ENCODE peak calls at places on chromosomes 11 and 22, in six cellular contexts. Y is lower lobe of right lung; X is GM23248; W is brain microvascular endothelial cell; N is Panc1; Z is CD4-positive, alpha-beta T cell. P is an unnamed sample.

GRCh38 chr11:61923166-61924015 is 6.0 kb upstream of the RAB3IL1 start:
- DNase-seq in N (no peak), X (peak; percentile 72), W (peak; percentile 52), Z (no peak), Y (no peak), P (peak; percentile 34)

GRCh38 chr22:20312396-20313191 is 7.3 kb downstream of the DGCR6L start:
- DNase-seq in Z (no peak), N (no peak), Y (peak; percentile 39), X (no peak), W (no peak), P (no peak)

GRCh38 chr11:128831781-128832497 is 35.2 kb downstream of the KCNJ1 start:
- DNase-seq in X (no peak), Y (no peak), W (no peak), N (no peak), Z (no peak), P (no peak)

GRCh38 chr11:116852261-116853125 is 15.1 kb upstream of the APOA1 start:
- DNase-seq in Y (no peak), W (no peak), Z (no peak), N (no peak), X (peak; percentile 53), P (no peak)

GRCh38 chr22:20946080-20946986 is 20.7 kb upstream of the AIFM3 start:
- DNase-seq in N (no peak), Y (no peak), Z (no peak), X (peak; percentile 60), W (peak; percentile 49), P (no peak)

GRCh38 chr22:38233427-38233826 is 31.6 kb downstream of the MAFF start:
- DNase-seq in N (no peak), W (no peak), Z (no peak), Y (no peak), X (peak; percentile 32), P (no peak)

GRCh38 chr22:37267661-37268413 is 14.5 kb upstream of the CYTH4 start:
- DNase-seq in N (no peak), Y (peak; percentile 42), X (no peak), Z (no peak), W (no peak), P (no peak)

GRCh38 chr11:111633756-111634362 is 31.6 kb downstream of the SIK2 start:
- DNase-seq in W (peak; percentile 9), Z (no peak), Y (no peak), N (no peak), X (peak; percentile 49), P (no peak)

GRCh38 chr11:96237759-96238158 is 105.2 kb downstream of the MAML2 start:
- DNase-seq in N (no peak), X (no peak), Z (no peak), Y (no peak), W (no peak), P (no peak)

GRCh38 chr22:39510529-39511149 is 8.5 kb downstream of the MIEF1 start:
- DNase-seq in X (no peak), Y (no peak), N (no peak), W (no peak), Z (no peak), P (no peak)

GRCh38 chr22:22038178-22038880 is 55.7 kb upstream of the TOP3B start:
- DNase-seq in Z (no peak), W (no peak), N (no peak), Y (no peak), X (no peak), P (no peak)

GRCh38 chr22:43848366-43849171 is 13.7 kb downstream of the SULT4A1 start:
- DNase-seq in X (peak; percentile 53), Y (no peak), N (no peak), Z (no peak), W (no peak), P (no peak)

GRCh38 chr22:30238136-30238535 is 8.4 kb downstream of the LIF start:
- DNase-seq in W (no peak), N (no peak), Z (no peak), Y (no peak), X (no peak), P (no peak)

GRCh38 chr11:10351768-10352641 is 47.1 kb downstream of the ADM start:
- DNase-seq in W (peak; percentile 91), Z (no peak), Y (no peak), N (peak; percentile 81), X (peak; percentile 93), P (peak; percentile 80)

GRCh38 chr11:130070109-130070828 is 575 bp downstream of the APLP2 start:
- DNase-seq in Z (peak; percentile 32), X (peak; percentile 71), W (no peak), Y (peak; percentile 65), N (no peak), P (no peak)

GRCh38 chr22:37370306-37370979 is 56.8 kb downstream of the ELFN2 start:
- DNase-seq in X (no peak), N (no peak), Z (no peak), Y (peak; percentile 76), W (no peak), P (no peak)

GRCh38 chr22:20064545-20065262 is 15.3 kb upstream of the DGCR8 start:
- DNase-seq in N (no peak), Y (no peak), Z (no peak), W (no peak), X (no peak), P (no peak)

GRCh38 chr22:46748948-46749681 is 11.1 kb upstream of the CERK start:
- DNase-seq in Y (no peak), Z (peak; percentile 82), X (peak; percentile 73), W (no peak), N (no peak), P (no peak)

GRCh38 chr11:115919341-115920086 is 415.3 kb upstream of the CADM1 start:
- DNase-seq in N (no peak), X (no peak), W (no peak), Z (no peak), Y (no peak), P (no peak)

DNA sequence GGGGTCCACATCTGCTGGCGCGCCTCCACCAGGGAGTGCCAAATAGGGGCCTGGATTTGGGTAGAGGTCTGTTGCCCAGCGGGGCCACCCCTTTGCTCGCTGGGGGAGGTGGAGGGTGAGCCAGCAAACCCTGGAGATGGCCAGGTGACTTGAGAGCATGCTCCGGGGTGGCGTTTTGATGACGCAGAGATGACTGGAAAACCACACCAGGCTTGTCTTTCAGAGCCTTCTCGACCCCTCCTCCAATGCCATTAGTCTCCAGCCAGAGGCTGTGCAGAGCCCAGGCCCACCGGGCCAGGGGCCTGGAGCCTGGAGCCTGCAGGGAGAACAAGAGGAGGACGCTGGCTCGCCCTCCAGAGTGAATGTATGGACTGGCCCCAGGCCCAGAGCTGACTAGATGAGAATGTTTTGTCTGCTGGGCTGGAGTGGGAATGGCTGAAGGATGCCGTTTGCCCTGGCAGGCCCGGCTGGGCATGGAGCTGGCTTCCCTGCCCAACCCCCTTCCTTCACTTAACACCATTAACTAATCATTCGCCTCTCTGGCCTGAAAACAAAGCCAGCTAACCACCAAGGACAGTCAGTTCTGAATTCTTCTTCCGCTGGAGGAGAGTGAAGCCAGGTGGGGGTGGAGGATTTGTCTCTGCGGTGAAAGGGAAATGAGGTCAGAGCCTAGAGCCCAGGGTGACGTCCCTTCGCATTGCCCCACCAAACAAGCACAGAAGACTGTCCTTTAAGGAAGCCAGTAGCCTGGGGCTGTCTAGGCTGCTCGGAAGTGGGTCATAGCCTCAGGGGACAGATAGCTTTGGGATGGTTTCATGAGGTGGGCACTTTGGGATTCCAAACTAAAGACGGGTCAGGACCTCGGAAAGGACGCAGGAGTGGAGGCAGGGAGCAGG is 1.6 kb upstream of the MCAM start:
- DNase-seq in Z (no peak), Y (no peak), X (peak; percentile 84), W (peak; percentile 60), N (no peak), P (no peak)
- H3K27ac ChIP-seq in Z (no peak overlapping the region), Y (peak overlapping the region; percentile 90), X (peak overlapping the region; percentile 62), W (no peak overlapping the region), N (peak overlapping the region; percentile 78), P (peak overlapping the region; percentile 87)

DNA sequence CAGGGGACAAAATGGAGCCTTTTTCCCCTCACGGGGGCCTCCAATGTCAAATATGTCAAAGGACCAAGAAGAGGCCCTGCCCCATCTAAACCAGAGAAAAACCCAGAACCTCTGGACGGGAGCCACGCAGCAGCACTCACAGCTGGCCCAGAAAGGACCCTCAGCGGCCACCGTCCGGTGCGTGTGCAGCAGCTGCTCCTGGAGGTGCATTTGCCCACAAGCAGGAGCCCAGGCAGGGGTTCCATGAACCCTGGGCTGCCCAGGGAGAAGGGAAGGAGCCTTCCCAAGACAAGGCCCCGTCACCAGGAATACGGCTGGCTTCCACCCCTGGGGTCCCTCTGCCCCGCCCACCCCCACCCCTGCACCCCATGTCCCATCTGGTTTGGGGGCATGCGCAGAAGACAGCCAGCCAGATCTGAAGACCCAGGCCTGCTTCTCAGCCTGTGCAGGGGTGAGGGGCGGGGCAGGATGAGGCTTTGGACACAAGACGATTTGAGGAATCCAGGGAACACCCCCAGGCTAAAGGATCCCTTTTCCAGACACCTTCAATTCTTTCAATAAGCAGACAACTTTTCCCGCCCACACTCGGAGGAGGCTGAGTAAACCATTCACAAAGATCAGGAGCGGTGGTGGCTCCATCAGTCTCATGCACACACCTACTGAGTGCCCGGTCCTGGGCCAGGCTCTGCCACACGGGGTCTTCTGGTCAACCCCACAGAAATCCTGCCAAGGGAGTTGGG is 423.0 kb downstream of the SHANK2 start:
- DNase-seq in X (no peak), W (no peak), Y (no peak), Z (no peak), N (no peak), P (no peak)
- H3K27me3 ChIP-seq in X (peaks cover 30% of the 10 kb centered on the region), W (peaks cover 18% of the 10 kb centered on the region), Y (peaks cover 20% of the 10 kb centered on the region), Z (peaks cover 17% of the 10 kb centered on the region), N (peaks cover 24% of the 10 kb centered on the region), P (peaks cover 3% of the 10 kb centered on the region)

DNA sequence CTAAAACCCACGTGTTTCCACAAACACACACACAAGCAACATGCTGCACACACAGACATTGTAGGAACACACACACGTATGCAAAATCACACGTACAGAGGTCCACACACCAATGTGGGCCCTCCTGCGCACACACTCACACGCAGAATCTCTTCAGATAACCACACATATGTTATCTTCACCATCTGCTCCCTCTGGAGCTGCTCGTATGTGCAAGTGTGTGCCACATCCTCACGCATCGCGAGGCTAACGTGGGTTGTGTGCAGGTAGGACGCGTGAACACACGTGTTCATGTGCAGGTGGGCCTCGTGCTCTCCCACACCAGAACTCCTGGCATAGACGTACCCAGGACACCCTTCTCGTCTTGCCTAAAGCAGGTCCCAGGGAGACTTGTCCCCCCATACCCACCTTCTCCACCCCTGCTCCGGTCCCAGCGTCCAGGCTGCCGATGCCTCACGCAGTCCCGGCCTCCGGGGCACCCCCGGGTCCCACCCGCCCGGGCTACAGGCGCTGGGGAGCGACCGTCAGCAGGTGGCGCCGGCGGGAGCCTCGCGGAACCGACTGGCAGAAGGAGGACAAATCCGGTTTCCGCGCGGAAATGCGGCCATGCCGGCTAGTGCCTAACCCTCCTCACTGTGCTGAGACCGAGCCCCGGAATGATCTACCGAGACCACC is 10.3 kb upstream of the IGSF9B start:
- DNase-seq in Y (no peak), Z (peak; percentile 62), N (no peak), W (no peak), X (peak; percentile 40), P (no peak)
- H3K27ac ChIP-seq in Y (no peak overlapping the region), Z (no peak overlapping the region), N (no peak overlapping the region), W (no peak overlapping the region), X (no peak overlapping the region), P (no peak overlapping the region)

GRCh38 chr22:50601669-50602337 is 1.2 kb downstream of the MAPK8IP2 start:
- DNase-seq in N (no peak), Z (no peak), Y (no peak), W (no peak), X (peak; percentile 35), P (no peak)

GRCh38 chr22:50600541-50600940 is at the start of gene MAPK8IP2:
- DNase-seq in Z (no peak), N (no peak), Y (no peak), W (no peak), X (no peak), P (no peak)

GRCh38 chr22:50600967-50601668 is 525 bp downstream of the MAPK8IP2 start:
- DNase-seq in X (no peak), Y (no peak), N (no peak), W (no peak), Z (no peak), P (no peak)

GRCh38 chr22:50603511-50604255 is 3.1 kb downstream of the MAPK8IP2 start:
- DNase-seq in Z (no peak), Y (no peak), X (no peak), W (no peak), N (no peak), P (no peak)

GRCh38 chr22:50602338-50602700 is 1.7 kb downstream of the MAPK8IP2 start:
- DNase-seq in Z (no peak), N (no peak), Y (no peak), X (no peak), W (no peak), P (no peak)
- H3K27me3 ChIP-seq in Z (peaks cover 75% of the 10 kb centered on the region), N (no peaks in the 10 kb centered on the region), Y (peaks cover 70% of the 10 kb centered on the region), X (peaks cover 9% of the 10 kb centered on the region), W (peaks cover 44% of the 10 kb centered on the region), P (peaks cover 60% of the 10 kb centered on the region)

P was measured in AG04450.